ENCODE peak calls at places on chromosomes 6 and 20, in seven cellular contexts. Z, E, H, M, N, L and D are unnamed samples.

GRCh38 chr6:138378463-138378862 is 758 bp downstream of the SMIM28 start:
- DNase-seq in N (no peak), H (no peak), L (no peak), E (no peak), M (no peak), Z (no peak), D (no peak)

GRCh38 chr20:49045440-49046086 is 549 bp upstream of the CSE1L start:
- DNase-seq in Z (peak; percentile 35), L (peak; percentile 1), M (no peak), N (peak; percentile 29), H (no peak), E (no peak), D (no peak)

GRCh38 chr6:20712011-20712410 is 177.8 kb downstream of the CDKAL1 start:
- DNase-seq in Z (no peak), E (no peak), M (no peak), L (no peak), H (no peak), N (no peak), D (peak; percentile 15)

GRCh38 chr6:81819767-81820166 is 67.3 kb upstream of the TENT5A start:
- DNase-seq in E (no peak), L (no peak), H (no peak), M (no peak), Z (no peak), N (no peak), D (no peak)

GRCh38 chr20:32753731-32754130 is 8.5 kb upstream of the DNMT3B start:
- DNase-seq in H (no peak), E (no peak), M (no peak), L (no peak), Z (no peak), N (no peak), D (no peak)

GRCh38 chr6:112443666-112444065 is 96.5 kb downstream of the RFPL4B start:
- DNase-seq in N (no peak), Z (peak; percentile 52), E (no peak), H (no peak), L (no peak), M (peak; percentile 84), D (no peak)

GRCh38 chr6:115612796-115613479 is 447.8 kb downstream of the FRK start:
- DNase-seq in Z (no peak), M (no peak), L (no peak), E (no peak), N (no peak), H (no peak), D (no peak)

GRCh38 chr20:17995967-17996819 is 27.4 kb downstream of the MGME1 start:
- DNase-seq in Z (no peak), L (peak; percentile 61), N (peak; percentile 70), E (no peak), H (peak; percentile 32), M (peak; percentile 52), D (peak; percentile 65)

GRCh38 chr20:61507778-61508177 is 255.7 kb downstream of the CDH4 start:
- DNase-seq in E (no peak), N (no peak), H (no peak), Z (no peak), L (no peak), M (no peak), D (no peak)

GRCh38 chr6:159102373-159103160 is 57.8 kb upstream of the TAGAP start:
- DNase-seq in H (no peak), M (no peak), E (no peak), L (no peak), Z (no peak), N (no peak), D (no peak)

GRCh38 chr6:169800668-169801395 is 49.4 kb downstream of the ERMARD start:
- DNase-seq in L (peak; percentile 28), M (peak; percentile 37), E (peak; percentile 47), Z (no peak), N (peak; percentile 91), H (peak; percentile 36), D (no peak)

GRCh38 chr20:10578607-10579006 is 95.2 kb downstream of the JAG1 start:
- DNase-seq in H (no peak), L (no peak), E (no peak), N (peak; percentile 71), Z (no peak), M (no peak), D (peak; percentile 53)

GRCh38 chr6:5175195-5175594 is 85.6 kb downstream of the LYRM4 start:
- DNase-seq in Z (no peak), M (no peak), E (peak; percentile 57), H (no peak), L (peak; percentile 49), N (no peak), D (peak; percentile 5)

GRCh38 chr6:34531580-34532201 is 24.4 kb downstream of the SPDEF start:
- DNase-seq in Z (peak; percentile 67), M (no peak), H (no peak), N (no peak), L (peak; percentile 74), E (no peak), D (no peak)

GRCh38 chr6:169701953-169702639 is at the start of the genes C6orf120 and WDR27:
- DNase-seq in H (peak; percentile 88), M (peak; percentile 91), N (peak; percentile 96), Z (peak; percentile 97), E (peak; percentile 97), L (peak; percentile 97), D (peak; percentile 96)

GRCh38 chr6:159451051-159451450 is 242.0 kb downstream of the SOD2 start:
- DNase-seq in N (no peak), L (no peak), H (no peak), Z (no peak), M (no peak), E (no peak), D (no peak)

GRCh38 chr6:132695773-132696172 is 18.1 kb downstream of the VNN1 start:
- DNase-seq in L (no peak), Z (no peak), N (no peak), E (no peak), M (no peak), H (no peak), D (no peak)

GRCh38 chr6:85362652-85363310 is 87.1 kb upstream of the NT5E start:
- DNase-seq in L (no peak), M (no peak), H (no peak), Z (no peak), N (no peak), E (no peak), D (no peak)

GRCh38 chr20:45822863-45823262 is 4.2 kb downstream of the TNNC2 start:
- DNase-seq in H (peak; percentile 42), M (no peak), L (no peak), Z (no peak), E (peak; percentile 50), N (no peak), D (peak; percentile 56)

GRCh38 chr20:7693761-7694160 is 246.5 kb downstream of the HAO1 start:
- DNase-seq in E (no peak), N (no peak), M (no peak), H (no peak), L (no peak), Z (no peak), D (no peak)

GRCh38 chr6:109373762-109374161 is 8.5 kb downstream of the CD164 start:
- DNase-seq in L (no peak), N (no peak), E (no peak), H (no peak), M (no peak), Z (no peak), D (no peak)

GRCh38 chr6:170271771-170272314 is 19.0 kb downstream of the DLL1 start:
- DNase-seq in Z (peak; percentile 48), L (no peak), E (no peak), H (no peak), M (no peak), N (no peak), D (no peak)

GRCh38 chr6:23228439-23229024 is 659.2 kb downstream of the HDGFL1 start:
- DNase-seq in L (no peak), E (no peak), N (no peak), H (no peak), Z (no peak), M (no peak), D (no peak)

GRCh38 chr6:129402244-129402643 is 307.7 kb downstream of the ARHGAP18 start:
- DNase-seq in H (no peak), E (no peak), N (no peak), Z (no peak), M (peak; percentile 8), L (no peak), D (no peak)

GRCh38 chr6:20534906-20535305 is 649 bp downstream of the CDKAL1 start:
- DNase-seq in Z (no peak), L (no peak), E (no peak), M (no peak), N (no peak), H (no peak), D (peak; percentile 33)

GRCh38 chr20:17562804-17563305 is 7.0 kb upstream of the DSTN start:
- DNase-seq in N (peak; percentile 65), M (no peak), L (peak; percentile 17), H (no peak), E (no peak), Z (no peak), D (peak; percentile 56)

GRCh38 chr6:29424168-29424567 is 9.4 kb downstream of the OR12D1 start:
- DNase-seq in L (no peak), Z (no peak), E (no peak), M (no peak), N (no peak), H (no peak), D (no peak)

GRCh38 chr6:80446454-80447045 is 340.1 kb downstream of the BCKDHB start:
- DNase-seq in L (no peak), M (no peak), E (no peak), Z (no peak), N (no peak), H (no peak), D (no peak)

GRCh38 chr6:136984578-136984977 is 60.2 kb downstream of the IL20RA start:
- DNase-seq in L (no peak), Z (no peak), E (no peak), M (no peak), N (no peak), H (no peak), D (no peak)

GRCh38 chr6:69887026-69887425 is 20.7 kb downstream of the COL19A1 start:
- DNase-seq in E (no peak), Z (no peak), N (no peak), L (no peak), M (no peak), H (no peak), D (no peak)